ENCODE peak calls at places on chromosomes 6 and 20, in six cellular contexts. N is GM23248, Z is esophagus squamous epithelium, X is heart right ventricle, T is right lobe of liver, I is epithelial cell of esophagus. M is an unnamed sample.

GRCh38 chr6:43708857-43709653 is 21.5 kb upstream of the MRPS18A start:
- DNase-seq in N (peak), Z (no peak), X (no peak), T (no peak), I (peak), M (peak)

GRCh38 chr6:152271681-152272464 is 365.3 kb downstream of the SYNE1 start:
- DNase-seq in N (peak), Z (no peak), X (peak), T (no peak), I (peak), M (peak)

GRCh38 chr20:49344975-49345374 is 67.1 kb upstream of the ZNFX1 start:
- DNase-seq in N (peak), Z (no peak), X (peak), T (no peak), I (peak), M (peak)

GRCh38 chr20:38298768-38299288 is 5.1 kb upstream of the BPI start:
- DNase-seq in N (peak), Z (no peak), X (peak), T (peak), I (peak), M (no peak)

GRCh38 chr6:159490298-159490937 is 202.6 kb downstream of the SOD2 start:
- DNase-seq in N (peak), Z (no peak), X (peak), T (no peak), I (peak), M (no peak)

GRCh38 chr20:20933559-20933958 is 172.6 kb downstream of the LINC00237 start:
- DNase-seq in N (no peak), Z (no peak), X (no peak), T (no peak), I (no peak), M (no peak)

GRCh38 chr20:48538058-48538825 is 289.6 kb downstream of the PREX1 start:
- DNase-seq in N (peak), Z (no peak), X (no peak), T (no peak), I (peak), M (peak)

GRCh38 chr20:56885521-56885920 is 256.4 kb downstream of the TFAP2C start:
- DNase-seq in N (no peak), Z (no peak), X (no peak), T (no peak), I (no peak), M (no peak)

GRCh38 chr6:126753616-126754015 is 364.9 kb upstream of the RSPO3 start:
- DNase-seq in N (peak), Z (no peak), X (no peak), T (no peak), I (no peak), M (no peak)

GRCh38 chr20:59805266-59805665 is 128.2 kb downstream of the SYCP2 start:
- DNase-seq in N (no peak), Z (no peak), X (no peak), T (no peak), I (no peak), M (no peak)

GRCh38 chr6:85997206-85997605 is 354.5 kb upstream of the SYNCRIP start:
- DNase-seq in N (no peak), Z (no peak), X (no peak), T (no peak), I (peak), M (no peak)

GRCh38 chr6:85996034-85996375 is 353.3 kb upstream of the SYNCRIP start:
- DNase-seq in N (no peak), Z (no peak), X (no peak), T (no peak), I (no peak), M (no peak)

DNA sequence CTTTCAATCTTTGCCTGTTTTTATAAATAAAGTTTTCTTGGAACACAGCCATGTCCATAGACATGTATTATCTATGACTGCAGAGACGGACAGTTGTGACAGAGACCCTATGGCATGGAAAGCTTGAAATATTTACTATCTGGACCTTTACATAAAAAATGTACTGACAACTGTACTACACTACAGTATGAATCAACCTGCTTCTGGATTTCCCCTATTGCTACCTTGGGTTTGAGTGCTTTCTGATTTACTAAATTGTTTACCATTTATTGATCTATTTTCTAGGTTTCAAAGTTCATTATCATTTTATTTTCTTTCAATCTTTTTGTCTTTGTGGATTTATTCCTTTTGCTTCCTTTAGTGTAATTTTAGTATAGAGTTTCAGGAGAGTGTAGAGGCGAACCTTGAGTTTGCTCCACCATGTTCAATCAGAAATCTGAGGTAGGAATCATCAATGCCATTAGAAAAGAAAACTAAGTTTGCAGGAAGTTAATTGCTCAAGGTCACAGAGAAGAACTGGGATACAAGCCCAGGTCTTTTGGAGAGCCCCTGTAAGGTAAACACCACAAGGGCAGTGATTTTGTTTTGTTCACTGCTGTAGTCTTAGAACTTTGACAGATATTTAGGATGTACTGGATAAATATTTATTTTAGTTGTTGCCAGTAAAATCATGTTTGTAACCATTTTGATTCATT is 352.8 kb upstream of the SYNCRIP start:
- DNase-seq in N (no peak), Z (no peak), X (no peak), T (no peak), I (no peak), M (no peak)
- H3K4me3 ChIP-seq in N (no peak), Z (no peak), X (no peak), T (no peak), I (no peak), M (no peak)

DNA sequence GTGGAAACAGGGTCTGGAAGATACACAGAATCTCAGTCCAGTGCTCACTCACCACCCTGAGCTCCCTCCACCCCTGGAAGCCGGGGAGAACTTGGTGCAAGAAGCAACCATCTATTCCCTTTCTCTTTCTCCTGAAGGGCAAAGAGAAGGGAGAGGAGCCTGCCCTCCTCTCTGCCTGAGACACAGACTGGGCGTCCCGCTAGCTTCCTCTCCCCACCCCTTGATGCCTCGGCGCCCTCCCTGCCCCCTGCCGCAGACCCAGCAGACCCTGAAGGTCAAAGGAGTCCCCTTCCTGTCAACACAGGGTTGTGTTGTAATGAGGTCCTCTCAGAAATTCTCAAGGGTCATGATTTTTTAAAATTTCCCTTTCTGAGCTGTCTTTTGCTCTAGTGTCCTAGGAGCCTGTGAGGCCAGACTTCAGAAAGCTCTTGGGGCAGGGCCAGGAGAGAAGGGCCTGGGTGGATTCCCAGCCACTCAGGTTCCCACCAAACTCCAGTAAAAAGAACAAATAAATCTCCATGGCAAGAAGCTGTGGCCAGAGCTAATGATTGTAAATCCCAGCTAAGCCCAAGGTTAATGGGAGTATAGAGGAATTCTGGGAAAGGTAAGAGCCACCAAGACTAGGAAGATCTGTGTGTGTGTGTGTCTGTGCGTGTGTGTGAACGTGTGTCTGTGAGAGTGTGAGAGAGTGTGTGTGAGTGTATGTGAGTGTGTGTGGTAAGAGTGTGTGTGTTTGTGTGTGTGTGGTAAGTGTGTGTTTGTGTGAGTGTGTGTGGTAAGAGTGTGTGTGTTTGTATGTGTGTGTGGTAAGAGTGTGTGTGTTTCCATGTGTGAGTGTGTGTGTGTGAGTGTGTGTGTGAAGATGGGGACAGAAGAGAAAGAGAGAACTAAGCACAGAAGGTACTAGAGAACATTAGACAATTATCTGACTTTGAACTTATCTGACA is 1.0 kb upstream of the JPH2 start:
- DNase-seq in N (peak), Z (no peak), X (no peak), T (no peak), I (no peak), M (no peak)
- H3K4me3 ChIP-seq in N (peak), Z (peak), X (peak), T (no peak), I (peak), M (peak)

GRCh38 chr20:62831361-62831788 is 14.5 kb downstream of the COL9A3 start:
- DNase-seq in N (no peak), Z (no peak), X (no peak), T (peak), I (no peak), M (no peak)

GRCh38 chr20:62832212-62832922 is 15.5 kb downstream of the COL9A3 start:
- DNase-seq in N (peak), Z (no peak), X (no peak), T (peak), I (no peak), M (no peak)

GRCh38 chr20:62830821-62831220 is 14.0 kb downstream of the COL9A3 start:
- DNase-seq in N (no peak), Z (no peak), X (no peak), T (peak), I (no peak), M (no peak)

GRCh38 chr20:62831854-62832211 is 15.0 kb downstream of the COL9A3 start:
- DNase-seq in N (no peak), Z (no peak), X (no peak), T (no peak), I (no peak), M (no peak)

GRCh38 chr20:62832951-62833391 is 16.1 kb downstream of the COL9A3 start:
- DNase-seq in N (no peak), Z (no peak), X (no peak), T (peak), I (no peak), M (no peak)
- H3K4me3 ChIP-seq in N (no peak), Z (no peak), X (no peak), T (peak), I (no peak), M (no peak)

DNA sequence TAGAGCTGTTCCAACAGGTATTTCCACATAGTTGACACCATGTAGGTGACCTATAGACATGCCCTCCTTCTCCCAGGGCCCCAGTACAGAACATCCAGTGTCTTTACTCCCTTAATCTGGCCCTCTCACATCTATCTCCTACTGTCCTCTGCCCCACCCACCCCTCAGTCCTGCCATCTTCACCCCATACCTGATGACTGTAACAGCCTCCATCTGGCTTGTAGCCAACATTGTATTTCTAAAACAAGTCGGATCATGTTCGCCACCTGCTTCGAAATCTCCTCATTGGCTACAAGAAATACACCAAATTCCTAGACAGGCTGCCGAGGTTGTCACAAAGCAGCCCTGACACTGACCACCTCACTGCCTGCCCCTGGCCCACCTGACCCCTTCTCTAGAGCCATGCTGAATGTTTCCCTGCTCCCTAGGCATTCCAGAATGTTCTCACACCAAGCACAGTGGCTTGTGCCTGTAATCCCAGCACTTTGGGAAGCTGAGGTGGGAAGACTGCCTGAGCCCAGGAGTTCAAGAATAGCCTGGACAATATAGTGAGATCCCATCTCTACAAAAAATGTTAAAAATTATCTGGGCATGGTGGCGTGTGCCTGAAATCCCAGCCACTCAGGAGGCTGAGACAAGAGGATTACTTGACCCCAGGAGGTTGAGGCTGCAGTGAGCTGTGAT is 6.0 kb downstream of the ZC3H12D start:
- DNase-seq in N (no peak), Z (no peak), X (no peak), T (no peak), I (peak), M (no peak)
- H3K4me3 ChIP-seq in N (no peak), Z (no peak), X (no peak), T (no peak), I (no peak), M (no peak)

DNA sequence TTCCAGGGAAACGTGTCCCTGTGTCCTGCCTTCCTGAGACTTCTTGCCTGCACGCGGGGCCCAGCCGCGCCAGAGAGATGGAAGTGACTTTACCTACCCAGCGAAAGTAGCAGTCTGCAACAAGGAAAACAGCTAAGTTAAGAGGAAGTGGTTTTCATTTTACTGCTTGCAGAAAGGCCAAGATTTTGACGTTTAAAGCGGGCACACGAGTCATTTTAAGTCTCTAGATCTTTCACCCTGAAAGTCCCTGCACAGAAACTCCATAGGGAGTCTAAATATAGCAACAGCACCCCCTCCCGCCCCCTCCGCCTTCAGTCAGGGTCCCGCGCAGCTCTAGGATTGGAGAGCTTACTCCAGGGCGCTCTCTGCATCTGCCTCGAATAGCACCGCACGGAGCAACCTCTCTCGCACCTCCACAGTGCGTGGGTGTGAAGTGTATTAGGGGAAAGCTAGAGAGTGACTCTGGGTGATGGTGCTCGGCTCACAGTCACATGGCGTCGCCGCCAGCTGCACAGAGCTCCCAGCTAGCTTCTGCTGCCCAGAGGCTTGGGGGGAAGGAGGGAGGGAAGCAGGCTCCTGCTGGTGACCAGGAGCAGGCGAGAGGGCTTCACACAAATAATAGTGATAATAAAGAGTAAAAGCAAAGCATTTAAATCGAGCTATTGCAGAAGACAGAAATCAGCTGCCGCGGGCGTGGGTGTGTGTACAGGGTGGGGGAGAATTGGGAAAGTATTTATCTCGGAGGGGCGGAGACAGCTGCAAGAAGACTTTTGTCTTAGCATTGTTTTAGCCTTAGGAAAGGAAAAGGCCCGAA is 1.8 kb upstream of the KCNQ5 start:
- DNase-seq in N (peak), Z (no peak), X (no peak), T (peak), I (no peak), M (peak)
- H3K4me3 ChIP-seq in N (peak), Z (peak), X (peak), T (no peak), I (no peak), M (peak)

DNA sequence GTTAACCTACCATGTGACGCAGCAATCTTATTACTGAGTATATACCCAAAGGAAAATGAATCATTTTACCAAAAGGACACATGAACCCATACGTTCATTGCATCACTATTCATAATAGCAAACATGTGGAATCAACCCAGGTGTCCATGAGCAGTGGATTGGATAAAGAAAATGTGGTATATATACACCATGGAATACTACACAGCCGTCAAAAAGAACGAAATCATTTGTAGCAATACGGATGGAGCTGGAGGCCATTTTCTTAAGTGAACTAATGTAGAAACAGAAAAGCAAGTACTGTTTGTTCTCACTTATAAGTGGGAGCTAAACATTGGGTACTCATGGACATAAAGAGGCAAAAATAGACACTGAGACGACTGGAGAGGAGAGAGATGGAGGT is 44.2 kb downstream of the TBPL1 start:
- DNase-seq in N (no peak), Z (no peak), X (no peak), T (no peak), I (peak), M (no peak)
- H3K4me3 ChIP-seq in N (no peak), Z (no peak), X (no peak), T (no peak), I (no peak), M (no peak)

DNA sequence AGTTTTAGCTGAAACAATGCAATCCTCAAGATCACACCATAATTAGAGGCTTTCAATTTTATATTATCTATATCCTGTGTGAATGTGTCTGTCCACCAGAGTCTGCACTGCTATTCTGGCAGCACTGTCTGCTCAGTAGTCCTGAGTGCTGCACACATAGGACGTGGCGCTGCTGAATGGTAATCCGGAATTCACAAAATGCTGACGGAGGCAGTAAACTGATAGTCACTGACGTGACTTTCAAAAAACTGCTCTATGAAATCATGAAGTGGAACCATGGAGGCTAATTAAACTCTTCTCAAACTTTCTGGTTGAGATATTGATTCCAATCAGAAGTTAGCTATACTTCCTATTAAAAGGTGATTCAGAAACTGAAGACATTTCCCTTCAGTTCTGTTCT is 190.8 kb upstream of the NOX3 start:
- DNase-seq in N (no peak), Z (no peak), X (no peak), T (no peak), I (peak), M (no peak)
- H3K4me3 ChIP-seq in N (no peak), Z (no peak), X (no peak), T (no peak), I (no peak), M (no peak)

GRCh38 chr20:10793741-10794140 is 119.9 kb upstream of the JAG1 start:
- DNase-seq in N (no peak), Z (no peak), X (no peak), T (no peak), I (no peak), M (no peak)

GRCh38 chr20:10789386-10789785 is 115.6 kb upstream of the JAG1 start:
- DNase-seq in N (no peak), Z (no peak), X (no peak), T (no peak), I (no peak), M (no peak)

GRCh38 chr20:10790013-10790412 is 116.2 kb upstream of the JAG1 start:
- DNase-seq in N (no peak), Z (no peak), X (no peak), T (no peak), I (peak), M (no peak)

GRCh38 chr20:10794765-10795164 is 121.0 kb upstream of the JAG1 start:
- DNase-seq in N (no peak), Z (no peak), X (no peak), T (no peak), I (no peak), M (no peak)

DNA sequence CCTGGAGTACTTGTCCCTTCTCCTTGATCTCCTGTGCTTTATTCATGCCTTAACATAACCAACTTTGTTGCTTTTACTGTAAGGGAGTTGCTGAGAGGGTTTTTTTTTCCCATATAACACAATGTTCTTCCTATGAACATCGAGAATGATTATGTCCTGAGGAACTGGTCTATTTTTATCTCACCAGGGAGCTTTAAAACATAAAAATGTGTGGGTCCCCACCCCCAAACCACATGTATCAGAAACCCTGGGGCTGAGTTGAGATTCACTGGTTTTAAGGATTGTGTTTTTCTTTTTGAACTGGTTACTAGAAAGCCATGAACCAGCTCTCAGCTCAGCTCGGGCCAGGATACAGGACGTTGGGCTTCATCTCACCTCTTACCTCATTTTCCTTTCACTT is 118.5 kb upstream of the JAG1 start:
- DNase-seq in N (no peak), Z (no peak), X (no peak), T (no peak), I (no peak), M (peak)
- H3K4me3 ChIP-seq in N (no peak), Z (no peak), X (no peak), T (no peak), I (no peak), M (no peak)

GRCh38 chr6:26613717-26614683 is 17.2 kb downstream of the ABT1 start:
- DNase-seq in N (peak), Z (no peak), X (no peak), T (peak), I (peak), M (no peak)
- H3K4me3 ChIP-seq in N (peak), Z (peak), X (peak), T (no peak), I (peak), M (peak)